ENCODE peak calls at places on chromosomes 6 and 20, in seven cellular contexts. One of them, this sample, is unnamed.

GRCh38 chr20:38757145-38757800 is 9.0 kb downstream of the ACTR5 start:
- DNase-seq in NCI-H2081: no peak
- DNase-seq in HFFc6: no peak
- DNase-seq in neuronal stem cell: no peak
- DNase-seq in fibroblast of gingiva: no peak
- DNase-seq in heart right ventricle: no peak
- DNase-seq in NCI-H446: no peak
- DNase-seq in this sample: no peak

GRCh38 chr6:138909511-138909910 is 78.5 kb downstream of the REPS1 start:
- DNase-seq in HFFc6: no peak
- DNase-seq in NCI-H2081: no peak
- DNase-seq in heart right ventricle: no peak
- DNase-seq in fibroblast of gingiva: no peak
- DNase-seq in NCI-H446: no peak
- DNase-seq in neuronal stem cell: no peak
- DNase-seq in this sample: no peak

GRCh38 chr6:130997061-130997753 is 65.8 kb downstream of the EPB41L2 start:
- DNase-seq in NCI-H446: no peak
- DNase-seq in NCI-H2081: no peak
- DNase-seq in HFFc6: no peak
- DNase-seq in heart right ventricle: no peak
- DNase-seq in fibroblast of gingiva: peak; percentile 10
- DNase-seq in neuronal stem cell: peak; percentile 17
- DNase-seq in this sample: no peak

GRCh38 chr6:14638562-14638931 is 521.0 kb downstream of the CD83 start:
- DNase-seq in HFFc6: no peak
- DNase-seq in fibroblast of gingiva: no peak
- DNase-seq in NCI-H2081: no peak
- DNase-seq in neuronal stem cell: no peak
- DNase-seq in NCI-H446: no peak
- DNase-seq in heart right ventricle: no peak
- DNase-seq in this sample: no peak

GRCh38 chr6:1917628-1918371 is 308.1 kb downstream of the FOXC1 start:
- DNase-seq in heart right ventricle: no peak
- DNase-seq in neuronal stem cell: no peak
- DNase-seq in NCI-H2081: no peak
- DNase-seq in fibroblast of gingiva: peak; percentile 43
- DNase-seq in HFFc6: peak; percentile 87
- DNase-seq in NCI-H446: no peak
- DNase-seq in this sample: no peak

GRCh38 chr6:1179571-1180459 is 132.1 kb upstream of the FOXQ1 start:
- DNase-seq in HFFc6: no peak
- DNase-seq in NCI-H446: no peak
- DNase-seq in neuronal stem cell: no peak
- DNase-seq in heart right ventricle: no peak
- DNase-seq in fibroblast of gingiva: no peak
- DNase-seq in NCI-H2081: no peak
- DNase-seq in this sample: no peak

GRCh38 chr20:38112249-38112942 is 52.7 kb downstream of the TGM2 start:
- DNase-seq in NCI-H446: no peak
- DNase-seq in heart right ventricle: peak; percentile 4
- DNase-seq in NCI-H2081: no peak
- DNase-seq in neuronal stem cell: no peak
- DNase-seq in fibroblast of gingiva: no peak
- DNase-seq in HFFc6: no peak
- DNase-seq in this sample: peak; percentile 78

GRCh38 chr6:32692019-32692418 is 25.6 kb upstream of the HLA-DQB1 start:
- DNase-seq in heart right ventricle: peak; percentile 14
- DNase-seq in HFFc6: no peak
- DNase-seq in NCI-H446: no peak
- DNase-seq in neuronal stem cell: peak; percentile 26
- DNase-seq in fibroblast of gingiva: no peak
- DNase-seq in NCI-H2081: no peak
- DNase-seq in this sample: no peak

GRCh38 chr20:47345214-47345613 is 11.3 kb downstream of the ZMYND8 start:
- DNase-seq in HFFc6: no peak
- DNase-seq in heart right ventricle: no peak
- DNase-seq in NCI-H2081: no peak
- DNase-seq in fibroblast of gingiva: no peak
- DNase-seq in neuronal stem cell: no peak
- DNase-seq in NCI-H446: no peak
- DNase-seq in this sample: no peak

GRCh38 chr6:168093634-168094033 is 14.6 kb upstream of the FRMD1 start:
- DNase-seq in HFFc6: no peak
- DNase-seq in heart right ventricle: no peak
- DNase-seq in NCI-H446: no peak
- DNase-seq in fibroblast of gingiva: no peak
- DNase-seq in neuronal stem cell: no peak
- DNase-seq in NCI-H2081: no peak
- DNase-seq in this sample: no peak

GRCh38 chr6:157187182-157188093 is 135.9 kb downstream of the TMEM242 start:
- DNase-seq in NCI-H446: peak; percentile 23
- DNase-seq in fibroblast of gingiva: no peak
- DNase-seq in HFFc6: no peak
- DNase-seq in neuronal stem cell: no peak
- DNase-seq in heart right ventricle: peak; percentile 34
- DNase-seq in NCI-H2081: peak; percentile 67
- DNase-seq in this sample: no peak

GRCh38 chr20:4925842-4926530 is 75.3 kb downstream of the SLC23A2 start:
- DNase-seq in heart right ventricle: peak; percentile 78
- DNase-seq in HFFc6: no peak
- DNase-seq in NCI-H446: no peak
- DNase-seq in NCI-H2081: no peak
- DNase-seq in neuronal stem cell: no peak
- DNase-seq in fibroblast of gingiva: peak; percentile 12
- DNase-seq in this sample: no peak

GRCh38 chr6:151806757-151807512 is 547 bp upstream of the ESR1 start:
- DNase-seq in NCI-H2081: no peak
- DNase-seq in heart right ventricle: no peak
- DNase-seq in fibroblast of gingiva: peak; percentile 49
- DNase-seq in NCI-H446: no peak
- DNase-seq in HFFc6: no peak
- DNase-seq in neuronal stem cell: no peak
- DNase-seq in this sample: no peak

GRCh38 chr6:110039996-110040383 is 61.9 kb downstream of the GPR6 start:
- DNase-seq in NCI-H446: no peak
- DNase-seq in neuronal stem cell: no peak
- DNase-seq in fibroblast of gingiva: no peak
- DNase-seq in HFFc6: peak; percentile 18
- DNase-seq in heart right ventricle: no peak
- DNase-seq in NCI-H2081: peak; percentile 62
- DNase-seq in this sample: peak; percentile 49

GRCh38 chr6:106161893-106162292 is 75.8 kb downstream of the PRDM1 start:
- DNase-seq in neuronal stem cell: no peak
- DNase-seq in fibroblast of gingiva: no peak
- DNase-seq in NCI-H2081: no peak
- DNase-seq in NCI-H446: no peak
- DNase-seq in HFFc6: no peak
- DNase-seq in heart right ventricle: no peak
- DNase-seq in this sample: no peak

GRCh38 chr6:121856296-121856695 is 420.9 kb downstream of the GJA1 start:
- DNase-seq in neuronal stem cell: no peak
- DNase-seq in NCI-H446: no peak
- DNase-seq in fibroblast of gingiva: peak; percentile 72
- DNase-seq in heart right ventricle: no peak
- DNase-seq in HFFc6: peak; percentile 44
- DNase-seq in NCI-H2081: no peak
- DNase-seq in this sample: no peak

GRCh38 chr6:21949211-21949801 is 347.5 kb downstream of the PRL start:
- DNase-seq in NCI-H2081: no peak
- DNase-seq in NCI-H446: no peak
- DNase-seq in fibroblast of gingiva: no peak
- DNase-seq in heart right ventricle: no peak
- DNase-seq in HFFc6: no peak
- DNase-seq in neuronal stem cell: no peak
- DNase-seq in this sample: no peak

GRCh38 chr6:15148356-15149058 is 97.4 kb upstream of the JARID2 start:
- DNase-seq in NCI-H2081: no peak
- DNase-seq in NCI-H446: peak; percentile 91
- DNase-seq in neuronal stem cell: no peak
- DNase-seq in heart right ventricle: no peak
- DNase-seq in fibroblast of gingiva: peak; percentile 67
- DNase-seq in HFFc6: peak; percentile 44
- DNase-seq in this sample: no peak

GRCh38 chr6:45703041-45703739 is 312.5 kb downstream of the CLIC5 start:
- DNase-seq in NCI-H446: no peak
- DNase-seq in heart right ventricle: no peak
- DNase-seq in fibroblast of gingiva: peak; percentile 44
- DNase-seq in NCI-H2081: no peak
- DNase-seq in HFFc6: peak; percentile 35
- DNase-seq in neuronal stem cell: no peak
- DNase-seq in this sample: no peak

GRCh38 chr6:150334790-150335783 is 33.7 kb upstream of the IYD start:
- DNase-seq in neuronal stem cell: peak; percentile 56
- DNase-seq in heart right ventricle: peak; percentile 51
- DNase-seq in NCI-H446: no peak
- DNase-seq in NCI-H2081: peak; percentile 24
- DNase-seq in HFFc6: peak; percentile 68
- DNase-seq in fibroblast of gingiva: peak; percentile 65
- DNase-seq in this sample: no peak

GRCh38 chr6:112199001-112199403 is 55.4 kb downstream of the LAMA4 start:
- DNase-seq in heart right ventricle: no peak
- DNase-seq in NCI-H446: no peak
- DNase-seq in fibroblast of gingiva: no peak
- DNase-seq in neuronal stem cell: no peak
- DNase-seq in NCI-H2081: no peak
- DNase-seq in HFFc6: no peak
- DNase-seq in this sample: no peak